ENCODE peak calls at places on chromosome 21, in four cellular contexts. S is HepG2, I is K562, Z is GM12878. B is an unnamed sample.

GRCh38 chr21:41752231-41752681 is 14.6 kb downstream of the RIPK4 start:
- DNase-seq in S (no peak), I (no peak), Z (no peak), B (no peak)

GRCh38 chr21:20997633-20998455 is at the start of gene NCAM2:
- DNase-seq in S (peak), I (peak), Z (no peak), B (peak)

GRCh38 chr21:29656504-29657227 is 283.1 kb downstream of the GRIK1 start:
- DNase-seq in S (no peak), I (peak), Z (no peak), B (no peak)

GRCh38 chr21:39175154-39175553 is 8.1 kb downstream of the PSMG1 start:
- DNase-seq in S (no peak), I (no peak), Z (no peak), B (no peak)

GRCh38 chr21:28986677-28987076 is 6.0 kb downstream of the LTN1 start:
- DNase-seq in S (no peak), I (no peak), Z (no peak), B (no peak)

GRCh38 chr21:14981246-14981645 is 83.6 kb downstream of the NRIP1 start:
- DNase-seq in S (no peak), I (no peak), Z (no peak), B (no peak)

GRCh38 chr21:26798856-26799751 is 46.1 kb downstream of the ADAMTS1 start:
- DNase-seq in S (no peak), I (no peak), Z (no peak), B (no peak)

GRCh38 chr21:44686843-44687561 is 5.0 kb upstream of the KRTAP12-1 start:
- DNase-seq in S (no peak), I (no peak), Z (no peak), B (no peak)

GRCh38 chr21:38389891-38390290 is 108.4 kb downstream of the ERG start:
- DNase-seq in S (no peak), I (no peak), Z (no peak), B (no peak)

GRCh38 chr21:18529253-18529652 is 125.7 kb upstream of the TMPRSS15 start:
- DNase-seq in S (no peak), I (no peak), Z (no peak), B (no peak)

GRCh38 chr21:39336457-39337008 is 12.4 kb downstream of the HMGN1 start:
- DNase-seq in S (peak), I (no peak), Z (no peak), B (no peak)

GRCh38 chr21:29176721-29177120 is 46.3 kb downstream of the MAP3K7CL start:
- DNase-seq in S (no peak), I (no peak), Z (no peak), B (no peak)

GRCh38 chr21:22597660-22598255 is 1599.5 kb downstream of the NCAM2 start:
- DNase-seq in S (no peak), I (no peak), Z (no peak), B (no peak)

GRCh38 chr21:29155118-29155932 is 24.9 kb downstream of the MAP3K7CL start:
- DNase-seq in S (no peak), I (no peak), Z (no peak), B (peak)

GRCh38 chr21:32807717-32808380 is 36.3 kb upstream of the PAXBP1 start:
- DNase-seq in S (no peak), I (no peak), Z (no peak), B (no peak)

GRCh38 chr21:14013056-14013603 is 197.6 kb downstream of the LIPI start:
- DNase-seq in S (no peak), I (no peak), Z (no peak), B (no peak)

GRCh38 chr21:22575165-22575584 is 1577.0 kb downstream of the NCAM2 start:
- DNase-seq in S (no peak), I (peak), Z (no peak), B (peak)

GRCh38 chr21:28294046-28294445 is 698.6 kb downstream of the LTN1 start:
- DNase-seq in S (no peak), I (no peak), Z (no peak), B (no peak)

GRCh38 chr21:29181799-29182470 is 51.5 kb downstream of the MAP3K7CL start:
- DNase-seq in S (peak), I (no peak), Z (no peak), B (no peak)

DNA sequence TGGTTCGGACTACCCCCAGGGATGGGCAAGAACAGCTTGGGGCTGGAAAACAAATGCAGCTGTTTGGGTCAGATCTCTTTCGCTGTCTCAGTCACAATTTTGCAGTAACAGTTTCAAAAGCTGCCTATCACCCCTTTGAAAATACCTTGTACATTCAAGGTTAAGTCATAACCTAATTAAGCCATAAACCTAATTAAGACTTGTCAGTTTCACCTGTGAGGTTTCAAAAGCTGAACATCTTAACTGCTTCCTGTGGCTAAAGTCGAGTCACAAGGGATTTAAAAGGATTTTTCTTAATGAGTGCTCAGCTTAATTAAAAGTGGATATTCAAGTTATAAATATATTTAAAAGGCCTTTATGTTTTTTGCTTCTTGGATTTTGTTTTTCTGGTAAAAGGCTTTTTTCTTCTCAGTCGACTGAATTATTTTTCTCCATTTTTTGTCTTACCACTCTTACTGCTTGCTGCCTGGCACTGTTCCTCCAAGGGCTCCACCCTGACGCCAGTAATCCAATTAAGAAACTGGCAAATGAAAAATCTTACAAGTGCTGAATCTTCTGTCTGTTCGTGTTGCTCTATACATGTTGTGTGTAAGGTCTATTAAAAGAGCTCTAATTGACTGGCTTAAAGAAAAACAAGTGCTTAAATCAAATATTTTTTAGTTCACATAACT is 31.3 kb downstream of the CBR1 start:
- DNase-seq in S (no peak), I (no peak), Z (no peak), B (no peak)
- TF ChIP-seq SP1 in S (no peak), I (no peak), Z (no peak), B (no peak)

DNA sequence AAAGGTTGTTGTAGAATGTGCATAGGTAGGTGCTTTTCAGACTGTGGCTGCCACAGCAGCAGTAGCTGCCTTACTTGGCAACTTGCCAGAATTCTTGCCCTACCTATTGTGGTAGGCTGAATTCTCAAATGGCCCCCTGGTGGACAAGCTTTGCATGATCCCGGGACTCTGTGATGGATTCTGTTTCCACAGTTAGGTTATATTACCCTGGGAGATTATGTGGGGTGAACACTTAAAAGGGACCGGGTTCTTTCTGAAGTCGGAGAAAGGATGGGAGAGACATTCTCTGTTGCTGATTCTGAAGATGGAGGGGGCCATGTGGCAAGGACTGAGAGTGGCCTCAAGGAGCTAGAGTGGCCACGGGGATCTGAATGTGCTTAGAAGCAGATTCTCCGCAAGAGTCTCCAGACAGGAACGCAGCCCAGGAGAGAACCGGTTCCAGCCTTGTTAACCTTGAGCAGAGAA is 32.1 kb upstream of the KCNE1 start:
- DNase-seq in S (peak), I (peak), Z (no peak), B (peak)
- TF ChIP-seq TCF7 in S (no peak), I (no peak), Z (no peak), B (no peak)

DNA sequence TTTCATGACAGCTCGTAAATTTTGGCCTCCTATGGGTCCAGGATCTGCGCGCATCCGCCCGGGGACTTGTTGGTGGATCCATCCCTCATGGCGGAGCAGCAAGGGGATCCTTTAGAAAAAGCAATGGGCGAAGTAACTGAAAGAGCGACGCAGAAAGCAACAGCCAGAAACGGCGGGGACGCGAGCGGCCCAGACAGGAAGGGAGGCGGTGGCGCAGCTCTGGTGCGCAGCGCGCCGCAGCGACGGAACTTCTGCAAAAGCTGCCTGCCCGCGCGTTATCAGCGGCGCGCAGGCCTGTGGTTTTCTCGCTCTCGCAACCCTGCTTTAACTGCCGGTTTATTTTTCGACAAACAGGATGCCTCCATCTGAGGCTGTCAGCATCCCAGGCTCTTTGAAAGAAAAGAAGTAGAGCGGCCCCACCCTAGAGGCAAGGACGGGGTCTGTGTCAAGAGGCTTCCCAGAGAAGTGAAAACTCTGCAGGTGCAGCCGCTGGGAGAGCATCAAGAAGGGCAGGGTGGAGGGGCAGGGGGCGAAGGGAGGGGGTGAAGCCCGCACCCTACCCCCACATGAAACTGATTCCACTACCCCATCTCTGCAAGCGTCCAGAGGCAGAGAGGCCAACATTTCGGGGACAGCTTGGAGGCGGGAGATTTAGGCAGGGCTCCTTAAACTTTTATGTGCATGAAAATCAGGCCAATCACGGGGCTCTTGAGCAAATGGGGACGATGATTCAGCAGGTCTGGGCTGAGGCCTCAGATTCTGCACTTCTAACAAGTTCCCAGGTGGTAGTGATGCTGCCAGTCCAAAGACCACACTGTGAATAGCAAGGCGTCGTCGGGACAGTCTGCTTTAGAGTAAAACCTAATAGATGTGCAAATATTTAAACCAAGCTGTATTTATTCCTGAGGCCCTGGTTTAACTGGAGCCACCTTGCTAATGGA is 22.2 kb downstream of the RUNX1 start:
- DNase-seq in S (peak), I (peak), Z (no peak), B (peak)
- TF ChIP-seq SP1 in S (no peak), I (no peak), Z (no peak), B (no peak)

DNA sequence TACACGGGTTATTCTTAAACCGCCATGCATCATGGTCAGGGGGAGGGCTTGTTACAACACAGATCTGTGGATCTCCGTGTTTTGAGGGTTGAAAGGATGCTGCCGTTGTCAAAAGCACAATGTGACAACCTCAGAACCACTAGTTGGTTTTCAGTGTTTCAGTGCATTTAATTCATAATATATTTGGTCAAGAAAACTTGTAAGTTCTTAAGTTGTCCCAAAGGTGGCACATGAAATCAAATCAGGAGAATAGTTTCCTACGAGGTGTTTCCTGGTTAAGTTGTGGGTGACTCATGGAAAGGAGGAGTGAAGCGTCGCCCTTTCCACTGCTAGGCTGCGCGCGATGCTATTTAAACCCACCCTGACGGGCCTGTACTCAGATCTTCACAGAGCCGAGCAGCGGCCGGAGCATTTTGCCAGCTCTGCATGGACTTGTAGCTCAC is 1531.5 kb upstream of the TPTE start:
- DNase-seq in S (peak), I (no peak), Z (no peak), B (no peak)
- TF ChIP-seq TCF7 in S (no peak), I (no peak), Z (no peak), B (no peak)

GRCh38 chr21:45699966-45700365 is 56.4 kb downstream of the PCBP3 start:
- DNase-seq in S (no peak), I (no peak), Z (no peak), B (no peak)

GRCh38 chr21:45695086-45695485 is 51.6 kb downstream of the PCBP3 start:
- DNase-seq in S (peak), I (no peak), Z (no peak), B (peak)

GRCh38 chr21:45699251-45699942 is 55.9 kb downstream of the PCBP3 start:
- DNase-seq in S (no peak), I (no peak), Z (peak), B (no peak)

GRCh38 chr21:45700461-45700860 is 56.9 kb downstream of the PCBP3 start:
- DNase-seq in S (no peak), I (no peak), Z (no peak), B (no peak)

DNA sequence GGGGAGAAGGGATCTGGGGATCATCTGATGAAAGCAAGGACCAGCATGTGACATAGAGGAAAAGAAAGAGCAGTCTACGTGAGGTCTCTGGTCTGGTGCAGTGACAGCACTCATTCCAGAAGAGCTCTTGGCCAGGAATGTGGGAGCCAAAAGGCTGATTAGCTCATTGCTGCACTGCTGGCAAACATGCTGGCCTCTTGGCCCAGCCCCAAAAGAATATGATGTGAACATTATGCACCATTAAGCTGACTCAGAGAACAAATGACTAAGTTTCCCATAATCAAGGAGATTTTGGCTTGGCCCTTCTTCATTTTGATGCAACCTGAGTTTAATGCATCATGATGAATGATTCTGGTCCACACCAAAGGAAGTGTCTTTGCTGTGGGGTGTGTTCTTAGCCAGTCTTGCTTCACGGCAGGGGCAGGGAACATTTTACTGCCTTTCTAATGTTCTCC is 55.0 kb downstream of the PCBP3 start:
- DNase-seq in S (no peak), I (no peak), Z (no peak), B (no peak)
- TF ChIP-seq SP1 in S (no peak), I (no peak), Z (no peak), B (no peak)

GRCh38 chr21:33972539-33972938 is 56.9 kb upstream of the ATP5PO start:
- DNase-seq in S (no peak), I (no peak), Z (no peak), B (no peak)

GRCh38 chr21:33969600-33969999 is 54.0 kb upstream of the ATP5PO start:
- DNase-seq in S (peak), I (no peak), Z (no peak), B (no peak)

GRCh38 chr21:33968998-33969353 is 53.4 kb upstream of the ATP5PO start:
- DNase-seq in S (no peak), I (no peak), Z (no peak), B (no peak)

GRCh38 chr21:33973268-33973667 is 57.7 kb upstream of the ATP5PO start:
- DNase-seq in S (no peak), I (no peak), Z (no peak), B (no peak)

GRCh38 chr21:33971492-33972013 is 55.9 kb upstream of the ATP5PO start:
- DNase-seq in S (peak), I (no peak), Z (no peak), B (no peak)
- TF ChIP-seq TCF7 in S (no peak), I (no peak), Z (no peak), B (no peak)

GRCh38 chr21:46058339-46059145 is 39.4 kb upstream of the COL6A2 start:
- DNase-seq in S (no peak), I (no peak), Z (no peak), B (no peak)
- TF ChIP-seq SP1 in S (no peak), I (no peak), Z (no peak), B (no peak)

GRCh38 chr21:42939581-42940413 is 14.4 kb upstream of the ERVH48-1 start:
- DNase-seq in S (peak), I (no peak), Z (no peak), B (peak)
- TF ChIP-seq TCF7 in S (no peak), I (no peak), Z (no peak), B (no peak)